ENCODE peak calls at places on chromosome 12, in four cellular contexts. N, X, W and G are unnamed samples.

GRCh38 chr12:111430418-111431353 is 25.0 kb downstream of the SH2B3 start:
- DNase-seq in N (no peak), X (no peak), W (no peak), G (no peak)

GRCh38 chr12:12810507-12811143 is 2.5 kb upstream of the DDX47 start:
- DNase-seq in N (no peak), X (no peak), W (no peak), G (no peak)

GRCh38 chr12:103379670-103380069 is 116.1 kb downstream of the C12orf42 start:
- DNase-seq in N (no peak), X (no peak), W (no peak), G (no peak)

GRCh38 chr12:50458606-50459005 is 46.2 kb upstream of the DIP2B start:
- DNase-seq in N (no peak), X (no peak), W (no peak), G (no peak)

GRCh38 chr12:104411826-104412626 is 44.7 kb upstream of the CHST11 start:
- DNase-seq in N (no peak), X (no peak), W (peak), G (no peak)

GRCh38 chr12:124910561-124911478 is 3.6 kb downstream of the UBC start:
- DNase-seq in N (no peak), X (no peak), W (no peak), G (no peak)

GRCh38 chr12:40011775-40012129 is 94.1 kb downstream of the SLC2A13 start:
- DNase-seq in N (no peak), X (no peak), W (no peak), G (no peak)

GRCh38 chr12:111014547-111014946 is 94.2 kb upstream of the MYL2 start:
- DNase-seq in N (no peak), X (no peak), W (no peak), G (no peak)

GRCh38 chr12:62840806-62841205 is 94.1 kb downstream of the PPM1H start:
- DNase-seq in N (no peak), X (no peak), W (no peak), G (no peak)

GRCh38 chr12:53290661-53291060 is 4.7 kb upstream of the PFDN5 start:
- DNase-seq in N (no peak), X (no peak), W (no peak), G (no peak)

GRCh38 chr12:55470088-55470830 is at the start of gene OR6C70:
- DNase-seq in N (no peak), X (no peak), W (no peak), G (no peak)

GRCh38 chr12:105235747-105236476 is at the start of gene APPL2:
- DNase-seq in N (peak), X (peak), W (peak), G (peak)

GRCh38 chr12:116299064-116299463 is 21.6 kb upstream of the MED13L start:
- DNase-seq in N (no peak), X (no peak), W (no peak), G (no peak)

GRCh38 chr12:113090740-113091139 is 34.2 kb downstream of the DTX1 start:
- DNase-seq in N (no peak), X (no peak), W (no peak), G (no peak)

GRCh38 chr12:75870878-75871277 is 160.7 kb downstream of the PHLDA1 start:
- DNase-seq in N (no peak), X (no peak), W (no peak), G (no peak)

GRCh38 chr12:57101892-57102695 is 9.1 kb downstream of the STAT6 start:
- DNase-seq in N (no peak), X (peak), W (peak), G (no peak)

GRCh38 chr12:63103489-63104131 is 47.4 kb downstream of the AVPR1A start:
- DNase-seq in N (no peak), X (peak), W (peak), G (no peak)

GRCh38 chr12:104011265-104011664 is 38.7 kb downstream of the GLT8D2 start:
- DNase-seq in N (no peak), X (no peak), W (peak), G (no peak)

GRCh38 chr12:32568241-32568640 is 110.9 kb upstream of the DNM1L start:
- DNase-seq in N (no peak), X (peak), W (no peak), G (no peak)

GRCh38 chr12:27549801-27550652 is 26.0 kb downstream of the PPFIBP1 start:
- DNase-seq in N (no peak), X (peak), W (peak), G (peak)

GRCh38 chr12:124231980-124232653 is 62.8 kb upstream of the RFLNA start:
- DNase-seq in N (no peak), X (no peak), W (no peak), G (no peak)

GRCh38 chr12:116534341-116535121 is 24.6 kb upstream of the MAP1LC3B2 start:
- DNase-seq in N (no peak), X (no peak), W (no peak), G (peak)

GRCh38 chr12:127548123-127548553 is 718.8 kb upstream of the TMEM132C start:
- DNase-seq in N (no peak), X (no peak), W (no peak), G (no peak)

GRCh38 chr12:32906407-32907165 is 10.0 kb upstream of the PKP2 start:
- DNase-seq in N (peak), X (peak), W (no peak), G (no peak)

GRCh38 chr12:85641796-85642195 is 194.4 kb downstream of the RASSF9 start:
- DNase-seq in N (no peak), X (no peak), W (no peak), G (no peak)

GRCh38 chr12:112900298-112901145 is 6.2 kb upstream of the OAS1 start:
- DNase-seq in N (no peak), X (peak), W (peak), G (peak)

GRCh38 chr12:69929125-69929524 is 104.1 kb downstream of the MYRFL start:
- DNase-seq in N (no peak), X (no peak), W (no peak), G (no peak)

GRCh38 chr12:67593041-67593870 is 55.3 kb upstream of the DYRK2 start:
- DNase-seq in N (no peak), X (no peak), W (no peak), G (no peak)

GRCh38 chr12:104910196-104910840 is 47.8 kb downstream of the SLC41A2 start:
- DNase-seq in N (no peak), X (no peak), W (no peak), G (no peak)

GRCh38 chr12:55642275-55643068 is 5.8 kb downstream of the OR10P1 start:
- DNase-seq in N (no peak), X (no peak), W (no peak), G (no peak)

GRCh38 chr12:131894313-131894860 is at the start of gene ULK1:
- DNase-seq in N (peak), X (peak), W (peak), G (peak)

GRCh38 chr12:54216580-54217308 is 28.0 kb upstream of the SMUG1 start:
- DNase-seq in N (no peak), X (peak), W (peak), G (peak)

GRCh38 chr12:77299910-77300772 is 234.8 kb upstream of the E2F7 start:
- DNase-seq in N (no peak), X (no peak), W (no peak), G (no peak)
- TF ChIP-seq CREM in N (no peak), X (no peak), W (no peak), G (no peak)

GRCh38 chr12:51819851-51820720 is 28.4 kb downstream of the FIGNL2 start:
- DNase-seq in N (no peak), X (no peak), W (no peak), G (no peak)
- TF ChIP-seq CREM in N (no peak), X (no peak), W (no peak), G (no peak)

GRCh38 chr12:1328385-1328784 is 266.0 kb downstream of the FBXL14 start:
- DNase-seq in N (no peak), X (no peak), W (no peak), G (no peak)

GRCh38 chr12:1329784-1330474 is 264.5 kb downstream of the FBXL14 start:
- DNase-seq in N (no peak), X (no peak), W (no peak), G (no peak)

GRCh38 chr12:1326258-1326657 is 268.1 kb downstream of the FBXL14 start:
- DNase-seq in N (no peak), X (no peak), W (no peak), G (no peak)

GRCh38 chr12:1332327-1332726 is 262.1 kb downstream of the FBXL14 start:
- DNase-seq in N (no peak), X (peak), W (no peak), G (no peak)

DNA sequence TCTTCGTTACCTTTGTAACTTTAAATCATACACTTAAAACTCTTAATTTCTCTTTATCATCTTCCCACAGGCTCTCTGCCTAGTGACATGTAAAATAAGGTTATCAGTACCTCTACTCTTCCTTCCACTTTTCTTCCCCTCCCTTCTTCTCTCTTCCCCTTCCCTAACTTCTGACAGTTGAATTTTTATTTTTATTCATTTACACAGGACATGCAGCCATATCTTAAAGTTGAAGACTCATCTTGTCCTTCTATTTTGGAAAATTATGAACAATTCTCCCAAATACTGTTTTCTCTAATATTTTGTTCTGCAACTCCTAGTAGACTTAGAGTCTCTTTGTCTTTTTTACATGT is 263.9 kb downstream of the FBXL14 start:
- DNase-seq in N (no peak), X (no peak), W (no peak), G (no peak)
- TF ChIP-seq CREM in N (no peak), X (no peak), W (no peak), G (no peak)

DNA sequence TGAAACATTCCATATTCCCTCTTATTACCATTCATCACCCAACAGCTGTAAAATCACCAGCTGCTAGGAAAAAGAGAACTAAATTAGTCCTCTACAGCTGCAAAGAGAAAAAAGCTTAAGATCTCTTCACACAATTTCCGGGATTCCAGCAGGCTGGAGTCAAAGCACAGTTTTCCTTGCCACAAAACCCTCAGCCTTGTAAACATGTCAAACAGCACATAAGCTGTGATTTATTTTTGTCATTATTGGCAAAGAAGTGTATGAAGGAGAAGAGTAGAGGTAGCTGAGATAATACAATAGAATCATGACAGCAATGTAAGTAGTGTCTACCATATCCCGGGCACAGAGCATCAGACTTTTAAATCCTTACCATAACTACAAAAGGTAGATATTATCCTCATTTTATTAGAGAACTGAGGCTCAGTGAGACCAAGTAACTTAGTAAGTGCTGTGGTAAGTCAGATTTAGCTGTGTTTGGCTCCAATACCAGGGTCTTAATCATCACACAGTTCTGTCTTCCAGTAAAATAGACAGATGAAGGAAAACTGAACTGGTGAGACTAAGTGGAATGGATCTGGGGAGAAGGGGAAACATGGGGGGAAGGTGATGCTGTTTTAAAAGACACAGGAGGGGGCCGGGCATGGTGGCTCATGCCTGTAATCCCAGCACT is 57.3 kb downstream of the NTN4 start:
- DNase-seq in N (no peak), X (no peak), W (no peak), G (no peak)
- TF ChIP-seq CREM in N (no peak), X (no peak), W (no peak), G (no peak)

GRCh38 chr12:4407136-4407535 is 27.6 kb upstream of the FGF23 start:
- DNase-seq in N (no peak), X (no peak), W (no peak), G (no peak)
- TF ChIP-seq CREM in N (no peak), X (no peak), W (no peak), G (no peak)

GRCh38 chr12:98179151-98179550 is 336.2 kb upstream of the TMPO start:
- DNase-seq in N (no peak), X (no peak), W (no peak), G (no peak)

GRCh38 chr12:98185606-98186005 is 329.8 kb upstream of the TMPO start:
- DNase-seq in N (no peak), X (no peak), W (no peak), G (no peak)

GRCh38 chr12:98180603-98181002 is 334.8 kb upstream of the TMPO start:
- DNase-seq in N (no peak), X (no peak), W (no peak), G (no peak)

GRCh38 chr12:98188649-98189048 is 326.7 kb upstream of the TMPO start:
- DNase-seq in N (no peak), X (no peak), W (no peak), G (no peak)

DNA sequence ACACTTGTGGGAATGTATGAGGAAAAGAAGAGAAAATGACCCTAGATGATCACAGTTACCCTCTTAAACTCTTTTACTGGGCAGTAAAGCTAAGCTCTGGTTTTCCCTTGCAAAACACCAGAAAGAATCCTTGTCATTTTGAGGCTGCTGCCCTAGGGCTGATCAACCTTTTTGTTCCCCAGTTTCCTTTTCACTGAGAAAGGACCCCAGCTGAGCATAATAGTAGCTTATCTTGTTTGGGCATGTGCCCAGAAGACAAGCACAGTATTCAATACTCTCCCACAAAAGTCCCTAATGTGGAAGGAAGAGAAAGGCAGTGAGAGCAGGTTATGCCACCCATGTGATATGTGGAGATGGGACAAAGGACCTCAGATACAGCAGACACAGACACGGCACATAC is 332.6 kb upstream of the TMPO start:
- DNase-seq in N (no peak), X (no peak), W (no peak), G (no peak)
- TF ChIP-seq CREM in N (no peak), X (no peak), W (no peak), G (no peak)